ENCODE peak calls at places on chromosomes 5 and 9, in seven cellular contexts. One of them, this sample, is unnamed. For H3K36me3 and H3K4me1, the result is how much of the 10 kb centered on the place peaks cover.

GRCh38 chr9:18441245-18441644 is 32.7 kb upstream of the ADAMTSL1 start:
- DNase-seq in lung: no peak
- DNase-seq in CD4-positive, alpha-beta memory T cell: no peak
- DNase-seq in adrenal gland: no peak
- DNase-seq in breast epithelium: no peak
- DNase-seq in cardiac muscle cell: no peak
- DNase-seq in IMR-90: peak
- DNase-seq in this sample: no peak

GRCh38 chr9:15144567-15145174 is 162.3 kb downstream of the TTC39B start:
- DNase-seq in lung: no peak
- DNase-seq in CD4-positive, alpha-beta memory T cell: no peak
- DNase-seq in adrenal gland: no peak
- DNase-seq in breast epithelium: no peak
- DNase-seq in cardiac muscle cell: peak
- DNase-seq in IMR-90: no peak
- DNase-seq in this sample: no peak

GRCh38 chr5:52560366-52560765 is 227.3 kb upstream of the ITGA1 start:
- DNase-seq in lung: no peak
- DNase-seq in CD4-positive, alpha-beta memory T cell: peak
- DNase-seq in adrenal gland: no peak
- DNase-seq in breast epithelium: no peak
- DNase-seq in cardiac muscle cell: no peak
- DNase-seq in IMR-90: no peak
- DNase-seq in this sample: no peak

GRCh38 chr9:112091805-112092204 is 83.3 kb downstream of the SUSD1 start:
- DNase-seq in lung: no peak
- DNase-seq in CD4-positive, alpha-beta memory T cell: no peak
- DNase-seq in adrenal gland: peak
- DNase-seq in breast epithelium: no peak
- DNase-seq in cardiac muscle cell: peak
- DNase-seq in IMR-90: peak
- DNase-seq in this sample: no peak

GRCh38 chr5:96597441-96598020 is 64.6 kb upstream of the CAST start:
- DNase-seq in lung: no peak
- DNase-seq in CD4-positive, alpha-beta memory T cell: no peak
- DNase-seq in adrenal gland: no peak
- DNase-seq in breast epithelium: no peak
- DNase-seq in cardiac muscle cell: peak
- DNase-seq in IMR-90: peak
- DNase-seq in this sample: no peak

GRCh38 chr9:125521462-125522327 is 185.3 kb downstream of the MAPKAP1 start:
- DNase-seq in lung: no peak
- DNase-seq in CD4-positive, alpha-beta memory T cell: peak
- DNase-seq in adrenal gland: no peak
- DNase-seq in breast epithelium: no peak
- DNase-seq in cardiac muscle cell: peak
- DNase-seq in IMR-90: peak
- DNase-seq in this sample: no peak

GRCh38 chr5:38720691-38721361 is 125.0 kb upstream of the OSMR start:
- DNase-seq in lung: no peak
- DNase-seq in CD4-positive, alpha-beta memory T cell: no peak
- DNase-seq in adrenal gland: no peak
- DNase-seq in breast epithelium: no peak
- DNase-seq in cardiac muscle cell: no peak
- DNase-seq in IMR-90: no peak
- DNase-seq in this sample: no peak

GRCh38 chr5:51838459-51839253 is 455.4 kb downstream of the ISL1 start:
- DNase-seq in lung: no peak
- DNase-seq in CD4-positive, alpha-beta memory T cell: no peak
- DNase-seq in adrenal gland: no peak
- DNase-seq in breast epithelium: no peak
- DNase-seq in cardiac muscle cell: no peak
- DNase-seq in IMR-90: no peak
- DNase-seq in this sample: no peak

GRCh38 chr5:136034492-136034891 is 5.7 kb downstream of the TGFBI start:
- DNase-seq in lung: no peak
- DNase-seq in CD4-positive, alpha-beta memory T cell: no peak
- DNase-seq in adrenal gland: no peak
- DNase-seq in breast epithelium: no peak
- DNase-seq in cardiac muscle cell: no peak
- DNase-seq in IMR-90: no peak
- DNase-seq in this sample: no peak

GRCh38 chr9:92607088-92607487 is 62.8 kb downstream of the IPPK start:
- DNase-seq in lung: no peak
- DNase-seq in CD4-positive, alpha-beta memory T cell: no peak
- DNase-seq in adrenal gland: no peak
- DNase-seq in breast epithelium: no peak
- DNase-seq in cardiac muscle cell: peak
- DNase-seq in IMR-90: peak
- DNase-seq in this sample: no peak

GRCh38 chr9:97510797-97511761 is 9.6 kb downstream of the TMOD1 start:
- DNase-seq in lung: no peak
- DNase-seq in CD4-positive, alpha-beta memory T cell: no peak
- DNase-seq in adrenal gland: no peak
- DNase-seq in breast epithelium: no peak
- DNase-seq in cardiac muscle cell: peak
- DNase-seq in IMR-90: peak
- DNase-seq in this sample: peak

GRCh38 chr9:27529316-27530278 is at the start of gene MOB3B:
- DNase-seq in lung: peak
- DNase-seq in CD4-positive, alpha-beta memory T cell: peak
- DNase-seq in adrenal gland: peak
- DNase-seq in breast epithelium: peak
- DNase-seq in cardiac muscle cell: peak
- DNase-seq in IMR-90: peak
- DNase-seq in this sample: no peak

GRCh38 chr5:35012796-35013195 is 35.0 kb downstream of the AGXT2 start:
- DNase-seq in lung: peak
- DNase-seq in CD4-positive, alpha-beta memory T cell: no peak
- DNase-seq in adrenal gland: no peak
- DNase-seq in breast epithelium: no peak
- DNase-seq in cardiac muscle cell: peak
- DNase-seq in IMR-90: no peak
- DNase-seq in this sample: no peak

GRCh38 chr9:96025995-96026572 is 150.6 kb downstream of the ERCC6L2 start:
- DNase-seq in lung: no peak
- DNase-seq in CD4-positive, alpha-beta memory T cell: no peak
- DNase-seq in adrenal gland: no peak
- DNase-seq in breast epithelium: no peak
- DNase-seq in cardiac muscle cell: no peak
- DNase-seq in IMR-90: no peak
- DNase-seq in this sample: no peak

GRCh38 chr5:55421074-55421529 is 113.3 kb downstream of the MTREX start:
- DNase-seq in lung: no peak
- DNase-seq in CD4-positive, alpha-beta memory T cell: no peak
- DNase-seq in adrenal gland: no peak
- DNase-seq in breast epithelium: no peak
- DNase-seq in cardiac muscle cell: no peak
- DNase-seq in IMR-90: peak
- DNase-seq in this sample: no peak

GRCh38 chr9:115596743-115597080 is 478.8 kb upstream of the TNC start:
- DNase-seq in lung: no peak
- DNase-seq in CD4-positive, alpha-beta memory T cell: no peak
- DNase-seq in adrenal gland: no peak
- DNase-seq in breast epithelium: no peak
- DNase-seq in cardiac muscle cell: no peak
- DNase-seq in IMR-90: no peak
- DNase-seq in this sample: no peak

GRCh38 chr9:109925810-109926209 is 145.8 kb downstream of the PALM2AKAP2 start:
- DNase-seq in lung: no peak
- DNase-seq in CD4-positive, alpha-beta memory T cell: no peak
- DNase-seq in adrenal gland: no peak
- DNase-seq in breast epithelium: no peak
- DNase-seq in cardiac muscle cell: no peak
- DNase-seq in IMR-90: no peak
- DNase-seq in this sample: no peak

GRCh38 chr9:78122631-78123030 is 91.0 kb upstream of the GNAQ start:
- DNase-seq in lung: no peak
- DNase-seq in CD4-positive, alpha-beta memory T cell: no peak
- DNase-seq in adrenal gland: no peak
- DNase-seq in breast epithelium: no peak
- DNase-seq in cardiac muscle cell: peak
- DNase-seq in IMR-90: no peak
- DNase-seq in this sample: no peak

GRCh38 chr5:54743997-54744788 is 226.6 kb downstream of the SNX18 start:
- DNase-seq in lung: no peak
- DNase-seq in CD4-positive, alpha-beta memory T cell: peak
- DNase-seq in adrenal gland: no peak
- DNase-seq in breast epithelium: peak
- DNase-seq in cardiac muscle cell: peak
- DNase-seq in IMR-90: peak
- DNase-seq in this sample: no peak

GRCh38 chr5:168656633-168657032 is 77.5 kb upstream of the PANK3 start:
- DNase-seq in lung: no peak
- DNase-seq in CD4-positive, alpha-beta memory T cell: no peak
- DNase-seq in adrenal gland: no peak
- DNase-seq in breast epithelium: peak
- DNase-seq in cardiac muscle cell: peak
- DNase-seq in IMR-90: no peak
- DNase-seq in this sample: no peak

GRCh38 chr9:35771524-35771923 is 17.4 kb upstream of the MSMP start:
- DNase-seq in lung: no peak
- DNase-seq in CD4-positive, alpha-beta memory T cell: no peak
- DNase-seq in adrenal gland: no peak
- DNase-seq in breast epithelium: no peak
- DNase-seq in cardiac muscle cell: peak
- DNase-seq in IMR-90: no peak
- DNase-seq in this sample: no peak

DNA sequence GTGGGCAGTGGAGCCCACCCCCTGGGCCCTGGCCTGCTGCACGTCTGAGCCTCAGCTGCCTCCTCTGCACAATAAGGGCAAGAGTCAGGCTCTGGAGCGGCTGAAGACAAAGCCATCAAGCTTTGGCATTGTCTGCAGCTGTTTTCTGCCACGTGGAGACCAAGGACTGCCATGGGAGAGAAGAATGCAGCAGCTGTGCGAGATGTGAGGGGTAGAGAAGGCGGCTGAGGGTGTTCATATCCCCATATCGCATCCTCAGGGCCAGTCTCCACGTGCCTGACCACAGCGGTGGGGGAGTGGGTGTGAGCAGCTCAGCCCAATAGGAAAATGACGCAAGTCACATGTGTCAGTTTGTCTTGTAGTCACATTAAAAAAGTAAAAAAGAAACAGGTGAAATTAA is 6.8 kb downstream of the C1QTNF2 start:
- DNase-seq in lung: no peak
- DNase-seq in CD4-positive, alpha-beta memory T cell: no peak
- DNase-seq in adrenal gland: no peak
- DNase-seq in breast epithelium: no peak
- DNase-seq in cardiac muscle cell: no peak
- DNase-seq in IMR-90: no peak
- DNase-seq in this sample: no peak
- H3K27ac ChIP-seq in lung: peak
- H3K27ac ChIP-seq in CD4-positive, alpha-beta memory T cell: no peak
- H3K27ac ChIP-seq in adrenal gland: no peak
- H3K27ac ChIP-seq in breast epithelium: peak
- H3K27ac ChIP-seq in cardiac muscle cell: peak
- H3K27ac ChIP-seq in IMR-90: no peak
- H3K27ac ChIP-seq in this sample: peak

GRCh38 chr9:93645921-93646639 is 69.7 kb downstream of the PHF2 start:
- DNase-seq in lung: no peak
- DNase-seq in CD4-positive, alpha-beta memory T cell: no peak
- DNase-seq in adrenal gland: peak
- DNase-seq in breast epithelium: no peak
- DNase-seq in cardiac muscle cell: no peak
- DNase-seq in IMR-90: no peak
- DNase-seq in this sample: no peak

GRCh38 chr9:93646640-93647178 is 70.3 kb downstream of the PHF2 start:
- DNase-seq in lung: no peak
- DNase-seq in CD4-positive, alpha-beta memory T cell: no peak
- DNase-seq in adrenal gland: peak
- DNase-seq in breast epithelium: no peak
- DNase-seq in cardiac muscle cell: no peak
- DNase-seq in IMR-90: no peak
- DNase-seq in this sample: no peak

GRCh38 chr9:93648836-93649235 is 72.5 kb downstream of the PHF2 start:
- DNase-seq in lung: no peak
- DNase-seq in CD4-positive, alpha-beta memory T cell: no peak
- DNase-seq in adrenal gland: peak
- DNase-seq in breast epithelium: no peak
- DNase-seq in cardiac muscle cell: no peak
- DNase-seq in IMR-90: no peak
- DNase-seq in this sample: no peak

GRCh38 chr9:93649610-93650261 is 73.4 kb downstream of the PHF2 start:
- DNase-seq in lung: no peak
- DNase-seq in CD4-positive, alpha-beta memory T cell: no peak
- DNase-seq in adrenal gland: peak
- DNase-seq in breast epithelium: no peak
- DNase-seq in cardiac muscle cell: no peak
- DNase-seq in IMR-90: peak
- DNase-seq in this sample: no peak

GRCh38 chr9:93648181-93648580 is 71.8 kb downstream of the PHF2 start:
- DNase-seq in lung: no peak
- DNase-seq in CD4-positive, alpha-beta memory T cell: no peak
- DNase-seq in adrenal gland: peak
- DNase-seq in breast epithelium: no peak
- DNase-seq in cardiac muscle cell: no peak
- DNase-seq in IMR-90: no peak
- DNase-seq in this sample: no peak
- H3K36me3 ChIP-seq in lung: half or more
- H3K36me3 ChIP-seq in CD4-positive, alpha-beta memory T cell: under half
- H3K36me3 ChIP-seq in adrenal gland: half or more
- H3K36me3 ChIP-seq in breast epithelium: under half
- H3K36me3 ChIP-seq in cardiac muscle cell: under half
- H3K36me3 ChIP-seq in IMR-90: half or more
- H3K36me3 ChIP-seq in this sample: half or more

GRCh38 chr9:3865373-3865772 is 339.6 kb upstream of the RFX3 start:
- DNase-seq in lung: no peak
- DNase-seq in CD4-positive, alpha-beta memory T cell: no peak
- DNase-seq in adrenal gland: no peak
- DNase-seq in breast epithelium: no peak
- DNase-seq in cardiac muscle cell: peak
- DNase-seq in IMR-90: peak
- DNase-seq in this sample: no peak

GRCh38 chr9:3863114-3863528 is 337.3 kb upstream of the RFX3 start:
- DNase-seq in lung: no peak
- DNase-seq in CD4-positive, alpha-beta memory T cell: no peak
- DNase-seq in adrenal gland: peak
- DNase-seq in breast epithelium: no peak
- DNase-seq in cardiac muscle cell: peak
- DNase-seq in IMR-90: peak
- DNase-seq in this sample: peak

GRCh38 chr9:3863686-3864085 is 337.9 kb upstream of the RFX3 start:
- DNase-seq in lung: no peak
- DNase-seq in CD4-positive, alpha-beta memory T cell: no peak
- DNase-seq in adrenal gland: no peak
- DNase-seq in breast epithelium: no peak
- DNase-seq in cardiac muscle cell: peak
- DNase-seq in IMR-90: peak
- DNase-seq in this sample: no peak

GRCh38 chr9:3868466-3868865 is 342.7 kb upstream of the RFX3 start:
- DNase-seq in lung: no peak
- DNase-seq in CD4-positive, alpha-beta memory T cell: no peak
- DNase-seq in adrenal gland: no peak
- DNase-seq in breast epithelium: no peak
- DNase-seq in cardiac muscle cell: peak
- DNase-seq in IMR-90: no peak
- DNase-seq in this sample: no peak

GRCh38 chr9:3868012-3868411 is 342.2 kb upstream of the RFX3 start:
- DNase-seq in lung: no peak
- DNase-seq in CD4-positive, alpha-beta memory T cell: no peak
- DNase-seq in adrenal gland: no peak
- DNase-seq in breast epithelium: no peak
- DNase-seq in cardiac muscle cell: no peak
- DNase-seq in IMR-90: peak
- DNase-seq in this sample: no peak
- H3K4me1 ChIP-seq in lung: under half
- H3K4me1 ChIP-seq in CD4-positive, alpha-beta memory T cell: under half
- H3K4me1 ChIP-seq in adrenal gland: under half
- H3K4me1 ChIP-seq in breast epithelium: under half
- H3K4me1 ChIP-seq in cardiac muscle cell: under half
- H3K4me1 ChIP-seq in IMR-90: under half
- H3K4me1 ChIP-seq in this sample: under half

GRCh38 chr5:104179057-104179456 is 616.5 kb upstream of the NUDT12 start:
- DNase-seq in lung: no peak
- DNase-seq in CD4-positive, alpha-beta memory T cell: no peak
- DNase-seq in adrenal gland: peak
- DNase-seq in breast epithelium: no peak
- DNase-seq in cardiac muscle cell: peak
- DNase-seq in IMR-90: peak
- DNase-seq in this sample: no peak
- H3K27ac ChIP-seq in lung: no peak
- H3K27ac ChIP-seq in CD4-positive, alpha-beta memory T cell: no peak
- H3K27ac ChIP-seq in adrenal gland: no peak
- H3K27ac ChIP-seq in breast epithelium: no peak
- H3K27ac ChIP-seq in cardiac muscle cell: no peak
- H3K27ac ChIP-seq in IMR-90: no peak
- H3K27ac ChIP-seq in this sample: no peak

This sample was measured in ascending aorta.